ENCODE peak calls at places on chromosomes 7 and 10, in nine cellular contexts. X, Z, J, U, S, K, O, Y and A are unnamed samples.

GRCh38 chr10:42112331-42113157 is 525.8 kb downstream of the ZNF33B start:
- DNase-seq in X (no peak), Z (no peak), J (no peak), U (no peak), S (no peak), K (no peak), O (no peak), Y (no peak), A (no peak)

GRCh38 chr7:155285423-155286220 is 12.1 kb upstream of the INSIG1 start:
- DNase-seq in X (no peak), Z (no peak), J (no peak), U (no peak), S (no peak), K (no peak), O (no peak), Y (no peak), A (no peak)

GRCh38 chr7:91265693-91266066 is 1.4 kb downstream of the FZD1 start:
- DNase-seq in X (no peak), Z (no peak), J (peak; percentile 41), U (no peak), S (no peak), K (no peak), O (no peak), Y (no peak), A (no peak)

GRCh38 chr7:70681847-70682350 is 450.0 kb upstream of the GALNT17 start:
- DNase-seq in X (no peak), Z (no peak), J (no peak), U (no peak), S (no peak), K (no peak), O (no peak), Y (peak; percentile 16), A (peak; percentile 65)

GRCh38 chr10:4765428-4765827 is 60.6 kb upstream of the AKR1E2 start:
- DNase-seq in X (peak; percentile 39), Z (no peak), J (peak; percentile 54), U (no peak), S (no peak), K (no peak), O (no peak), Y (no peak), A (no peak)

GRCh38 chr7:111370002-111370401 is 192.3 kb downstream of the IMMP2L start:
- DNase-seq in X (no peak), Z (no peak), J (peak; percentile 49), U (no peak), S (no peak), K (no peak), O (no peak), Y (no peak), A (no peak)

GRCh38 chr7:130371059-130371458 is 9.2 kb upstream of the CPA1 start:
- DNase-seq in X (no peak), Z (no peak), J (peak; percentile 46), U (no peak), S (no peak), K (no peak), O (no peak), Y (no peak), A (peak; percentile 81)

GRCh38 chr7:117951285-117951684 is 78.0 kb upstream of the CTTNBP2 start:
- DNase-seq in X (no peak), Z (no peak), J (peak; percentile 65), U (no peak), S (no peak), K (no peak), O (no peak), Y (no peak), A (peak; percentile 48)

GRCh38 chr10:72244573-72245038 is 28.5 kb upstream of the ASCC1 start:
- DNase-seq in X (no peak), Z (no peak), J (no peak), U (no peak), S (no peak), K (no peak), O (no peak), Y (no peak), A (no peak)